ENCODE peak calls at places on chromosome 9, in four cellular contexts. One of them, this sample, is unnamed.

GRCh38 chr9:3528466-3528865 is 2.7 kb upstream of the RFX3 start:
- DNase-seq in WERI-Rb-1: no peak
- DNase-seq in GM12865: peak; percentile 91
- DNase-seq in foreskin fibroblast: no peak
- DNase-seq in this sample: no peak

GRCh38 chr9:93589688-93590087 is 13.3 kb downstream of the PHF2 start:
- DNase-seq in foreskin fibroblast: peak; percentile 77
- DNase-seq in WERI-Rb-1: no peak
- DNase-seq in GM12865: no peak
- DNase-seq in this sample: no peak

GRCh38 chr9:34437006-34437925 is 21.1 kb downstream of the FAM219A start:
- DNase-seq in foreskin fibroblast: peak; percentile 82
- DNase-seq in WERI-Rb-1: peak; percentile 81
- DNase-seq in GM12865: peak; percentile 87
- DNase-seq in this sample: peak; percentile 70

GRCh38 chr9:110997847-110998246 is 40.4 kb downstream of the LPAR1 start:
- DNase-seq in WERI-Rb-1: no peak
- DNase-seq in GM12865: no peak
- DNase-seq in foreskin fibroblast: peak; percentile 87
- DNase-seq in this sample: no peak

GRCh38 chr9:72674961-72675360 is 153.6 kb downstream of the TMC1 start:
- DNase-seq in WERI-Rb-1: no peak
- DNase-seq in foreskin fibroblast: no peak
- DNase-seq in GM12865: no peak
- DNase-seq in this sample: no peak

GRCh38 chr9:88076286-88077070 is 61.8 kb downstream of the SPATA31C2 start:
- DNase-seq in WERI-Rb-1: peak; percentile 54
- DNase-seq in foreskin fibroblast: peak; percentile 90
- DNase-seq in GM12865: no peak
- DNase-seq in this sample: no peak

GRCh38 chr9:137429546-137429890 is 6.3 kb downstream of the NOXA1 start:
- DNase-seq in foreskin fibroblast: no peak
- DNase-seq in GM12865: no peak
- DNase-seq in WERI-Rb-1: no peak
- DNase-seq in this sample: no peak

GRCh38 chr9:105132576-105132975 is 111.9 kb upstream of the SLC44A1 start:
- DNase-seq in GM12865: no peak
- DNase-seq in WERI-Rb-1: no peak
- DNase-seq in foreskin fibroblast: peak; percentile 87
- DNase-seq in this sample: no peak

GRCh38 chr9:24036459-24036858 is 210.4 kb upstream of the ELAVL2 start:
- DNase-seq in foreskin fibroblast: no peak
- DNase-seq in GM12865: no peak
- DNase-seq in WERI-Rb-1: no peak
- DNase-seq in this sample: no peak

GRCh38 chr9:125932012-125932411 is 184.8 kb downstream of the PBX3 start:
- DNase-seq in WERI-Rb-1: no peak
- DNase-seq in GM12865: no peak
- DNase-seq in foreskin fibroblast: peak; percentile 97
- DNase-seq in this sample: no peak

GRCh38 chr9:109556786-109557185 is 58.7 kb upstream of the PTPN3 start:
- DNase-seq in WERI-Rb-1: no peak
- DNase-seq in foreskin fibroblast: no peak
- DNase-seq in GM12865: no peak
- DNase-seq in this sample: no peak

GRCh38 chr9:16126042-16126441 is 573.2 kb downstream of the CCDC171 start:
- DNase-seq in foreskin fibroblast: no peak
- DNase-seq in GM12865: no peak
- DNase-seq in WERI-Rb-1: no peak
- DNase-seq in this sample: no peak

GRCh38 chr9:17802249-17802857 is 223.5 kb downstream of the SH3GL2 start:
- DNase-seq in foreskin fibroblast: peak; percentile 50
- DNase-seq in GM12865: no peak
- DNase-seq in WERI-Rb-1: no peak
- DNase-seq in this sample: peak; percentile 10

GRCh38 chr9:93306081-93306480 is 122.1 kb downstream of the WNK2 start:
- DNase-seq in foreskin fibroblast: no peak
- DNase-seq in GM12865: no peak
- DNase-seq in WERI-Rb-1: no peak
- DNase-seq in this sample: no peak

GRCh38 chr9:114259800-114260523 is 62.9 kb upstream of the ORM1 start:
- DNase-seq in GM12865: no peak
- DNase-seq in foreskin fibroblast: no peak
- DNase-seq in WERI-Rb-1: peak; percentile 71
- DNase-seq in this sample: no peak

GRCh38 chr9:130214921-130215320 is 42.7 kb downstream of the NCS1 start:
- DNase-seq in WERI-Rb-1: no peak
- DNase-seq in foreskin fibroblast: peak; percentile 22
- DNase-seq in GM12865: no peak
- DNase-seq in this sample: no peak

GRCh38 chr9:4939118-4939561 is 45.9 kb upstream of the JAK2 start:
- DNase-seq in GM12865: peak; percentile 89
- DNase-seq in foreskin fibroblast: no peak
- DNase-seq in WERI-Rb-1: no peak
- DNase-seq in this sample: peak; percentile 27

GRCh38 chr9:136255166-136255538 is 9.5 kb upstream of the QSOX2 start:
- DNase-seq in WERI-Rb-1: no peak
- DNase-seq in foreskin fibroblast: peak; percentile 53
- DNase-seq in GM12865: no peak
- DNase-seq in this sample: no peak

GRCh38 chr9:70567511-70567910 is 153.1 kb upstream of the KLF9 start:
- DNase-seq in foreskin fibroblast: no peak
- DNase-seq in GM12865: no peak
- DNase-seq in WERI-Rb-1: no peak
- DNase-seq in this sample: no peak

GRCh38 chr9:16344343-16344742 is 526.1 kb downstream of the BNC2 start:
- DNase-seq in WERI-Rb-1: no peak
- DNase-seq in foreskin fibroblast: peak; percentile 75
- DNase-seq in GM12865: no peak
- DNase-seq in this sample: no peak

GRCh38 chr9:111630182-111631070 is 708 bp upstream of the DNAJC25 start:
- DNase-seq in foreskin fibroblast: no peak
- DNase-seq in WERI-Rb-1: peak; percentile 20
- DNase-seq in GM12865: no peak
- DNase-seq in this sample: no peak

GRCh38 chr9:76646249-76646648 is 118.0 kb upstream of the PCA3 start:
- DNase-seq in foreskin fibroblast: no peak
- DNase-seq in GM12865: no peak
- DNase-seq in WERI-Rb-1: no peak
- DNase-seq in this sample: no peak

GRCh38 chr9:124436320-124436719 is 13.9 kb upstream of the ADGRD2 start:
- DNase-seq in GM12865: peak; percentile 51
- DNase-seq in foreskin fibroblast: no peak
- DNase-seq in WERI-Rb-1: no peak
- DNase-seq in this sample: peak; percentile 22